ENCODE peak calls at places on chromosomes 7 and 10, in eight cellular contexts. T, N, G, M, A, X, I and R are unnamed samples.

GRCh38 chr7:152574892-152575511 is 100.9 kb downstream of the XRCC2 start:
- DNase-seq in G (no peak), M (no peak), X (no peak), A (no peak), T (no peak), I (no peak), N (no peak), R (no peak)

GRCh38 chr10:133162910-133163856 is 3.2 kb downstream of the KNDC1 start:
- DNase-seq in I (no peak), G (no peak), N (no peak), T (no peak), X (no peak), M (no peak), A (no peak), R (no peak)

GRCh38 chr7:21999896-22000295 is 54.2 kb upstream of the CDCA7L start:
- DNase-seq in X (no peak), T (peak), I (no peak), N (peak), A (peak), G (no peak), M (no peak), R (no peak)

GRCh38 chr7:13749666-13750065 is 239.8 kb downstream of the ETV1 start:
- DNase-seq in I (no peak), M (no peak), X (no peak), G (no peak), N (no peak), T (no peak), A (no peak), R (no peak)

GRCh38 chr10:43050011-43050410 is 26.9 kb upstream of the RET start:
- DNase-seq in I (no peak), G (no peak), A (no peak), M (no peak), X (no peak), T (no peak), N (no peak), R (no peak)

GRCh38 chr10:101744267-101744666 is 31.6 kb downstream of the FGF8 start:
- DNase-seq in N (no peak), G (no peak), M (no peak), X (no peak), A (peak), I (no peak), T (no peak), R (no peak)

GRCh38 chr7:37282093-37282444 is 166.6 kb downstream of the ELMO1 start:
- DNase-seq in G (no peak), M (no peak), I (no peak), T (no peak), N (no peak), A (no peak), X (no peak), R (no peak)

GRCh38 chr7:139340808-139341057 is 404 bp upstream of the FMC1 start:
- DNase-seq in N (peak), A (no peak), I (no peak), G (peak), T (no peak), M (no peak), X (no peak), R (no peak)

GRCh38 chr10:12543589-12543988 is 194.2 kb downstream of the CAMK1D start:
- DNase-seq in G (no peak), I (no peak), N (no peak), A (no peak), X (no peak), T (no peak), M (no peak), R (no peak)

GRCh38 chr10:65341323-65341922 is 1584.4 kb upstream of the LRRTM3 start:
- DNase-seq in I (no peak), N (peak), A (peak), X (peak), T (no peak), M (no peak), G (peak), R (peak)

GRCh38 chr10:34758447-34758996 is 56.6 kb downstream of the PARD3 start:
- DNase-seq in T (peak), X (peak), A (peak), N (peak), I (no peak), M (peak), G (peak), R (no peak)

GRCh38 chr10:108783897-108784296 is 1139.4 kb downstream of the XPNPEP1 start:
- DNase-seq in T (peak), N (no peak), A (peak), X (peak), M (peak), I (peak), G (peak), R (peak)

GRCh38 chr10:14549496-14549895 is 218.8 kb upstream of the FRMD4A start:
- DNase-seq in M (no peak), T (no peak), X (no peak), A (peak), N (no peak), G (no peak), I (no peak), R (no peak)

GRCh38 chr10:77190275-77190674 is 447.3 kb downstream of the KCNMA1 start:
- DNase-seq in G (no peak), N (no peak), I (no peak), A (no peak), X (no peak), T (no peak), M (no peak), R (no peak)

GRCh38 chr7:147161405-147161804 is 1044.8 kb downstream of the CNTNAP2 start:
- DNase-seq in N (no peak), M (no peak), I (no peak), T (no peak), G (no peak), X (no peak), A (no peak), R (no peak)

GRCh38 chr10:123897146-123897545 is 5.5 kb upstream of the CPXM2 start:
- DNase-seq in M (no peak), T (no peak), N (no peak), X (no peak), G (no peak), A (no peak), I (no peak), R (peak)

GRCh38 chr10:5423774-5424173 is 11.4 kb downstream of the NET1 start:
- DNase-seq in G (no peak), I (no peak), X (peak), N (no peak), T (no peak), M (peak), A (no peak), R (peak)

GRCh38 chr10:117543999-117544728 is 1.6 kb downstream of the EMX2 start:
- DNase-seq in M (no peak), A (no peak), I (no peak), T (no peak), G (no peak), X (no peak), N (no peak), R (no peak)

GRCh38 chr10:119250641-119251314 is 43.4 kb downstream of the GRK5 start:
- DNase-seq in X (peak), N (peak), T (peak), I (no peak), A (peak), M (peak), G (peak), R (no peak)

GRCh38 chr10:76298329-76298728 is 866.9 kb downstream of the LRMDA start:
- DNase-seq in I (no peak), M (no peak), G (no peak), A (no peak), N (no peak), T (no peak), X (no peak), R (no peak)

GRCh38 chr7:51649-52048 is 140.7 kb upstream of the FAM20C start:
- DNase-seq in N (no peak), T (no peak), I (no peak), G (no peak), A (no peak), X (no peak), M (no peak), R (no peak)

GRCh38 chr10:129740532-129741279 is 223.4 kb downstream of the EBF3 start:
- DNase-seq in N (no peak), G (no peak), I (no peak), A (no peak), M (no peak), T (no peak), X (no peak), R (no peak)

GRCh38 chr7:106217089-106217542 is 67.7 kb downstream of the NAMPT start:
- DNase-seq in T (peak), I (no peak), M (peak), X (no peak), A (peak), N (peak), G (peak), R (no peak)

GRCh38 chr7:157683251-157684156 is 346.7 kb downstream of the DNAJB6 start:
- DNase-seq in X (no peak), A (no peak), G (no peak), M (no peak), I (no peak), N (no peak), T (no peak), R (no peak)

GRCh38 chr7:2444476-2444875 is 31.7 kb downstream of the GRIFIN start:
- DNase-seq in G (no peak), A (peak), X (peak), N (no peak), T (peak), M (peak), I (no peak), R (peak)

GRCh38 chr10:16960573-16960972 is 143.3 kb upstream of the RSU1 start:
- DNase-seq in M (no peak), A (no peak), G (no peak), I (no peak), X (no peak), T (no peak), N (no peak), R (no peak)

GRCh38 chr7:20350518-20350951 is 19.8 kb downstream of the ITGB8 start:
- DNase-seq in T (no peak), A (no peak), X (peak), M (no peak), I (no peak), G (peak), N (no peak), R (peak)